ENCODE peak calls at places on chromosomes 3 and 15, in five cellular contexts. M, D, N, E and H are unnamed samples.

GRCh38 chr15:42605281-42605744 is 29.9 kb downstream of the STARD9 start:
- DNase-seq in M (no peak), D (no peak), N (peak; percentile 65), E (no peak), H (no peak)

GRCh38 chr15:74293021-74293810 is 57.1 kb downstream of the CCDC33 start:
- DNase-seq in E (no peak), D (no peak), N (no peak), M (no peak), H (no peak)

GRCh38 chr3:161914703-161915102 is 418.1 kb downstream of the OTOL1 start:
- DNase-seq in M (peak; percentile 21), E (no peak), N (peak; percentile 10), D (peak; percentile 20), H (peak; percentile 35)

GRCh38 chr3:57796261-57796660 is 40.2 kb downstream of the SLMAP start:
- DNase-seq in D (no peak), E (no peak), M (no peak), N (no peak), H (no peak)

GRCh38 chr3:38028621-38029361 is 651 bp downstream of the PLCD1 start:
- DNase-seq in M (no peak), E (no peak), D (no peak), N (no peak), H (peak; percentile 30)

GRCh38 chr3:178537123-178537754 is 1.0 kb downstream of the KCNMB2 start:
- DNase-seq in D (no peak), E (no peak), M (no peak), N (peak; percentile 43), H (no peak)

GRCh38 chr3:137709011-137709601 is 55.0 kb upstream of the SOX14 start:
- DNase-seq in M (no peak), E (no peak), N (peak; percentile 27), D (peak; percentile 49), H (peak; percentile 9)

GRCh38 chr15:91426412-91426811 is 326.4 kb downstream of the SV2B start:
- DNase-seq in N (no peak), M (no peak), E (no peak), D (no peak), H (no peak)

GRCh38 chr3:4351164-4351855 is 48.1 kb downstream of the SETMAR start:
- DNase-seq in M (no peak), E (no peak), D (no peak), N (no peak), H (no peak)

GRCh38 chr3:147797095-147797494 is 387.9 kb downstream of the ZIC1 start:
- DNase-seq in E (no peak), M (no peak), N (no peak), D (no peak), H (no peak)

GRCh38 chr15:89089316-89090230 is 1.3 kb downstream of the ABHD2 start:
- DNase-seq in E (no peak), M (no peak), N (no peak), D (no peak), H (no peak)

GRCh38 chr15:89093509-89093908 is 5.3 kb downstream of the ABHD2 start:
- DNase-seq in M (no peak), N (no peak), D (no peak), E (no peak), H (no peak)

GRCh38 chr15:89088605-89089315 is 504 bp downstream of the ABHD2 start:
- DNase-seq in E (no peak), N (peak; percentile 34), M (peak; percentile 14), D (peak; percentile 13), H (no peak)

GRCh38 chr15:89091667-89092220 is 3.5 kb downstream of the ABHD2 start:
- DNase-seq in M (no peak), D (no peak), E (no peak), N (no peak), H (no peak)

DNA sequence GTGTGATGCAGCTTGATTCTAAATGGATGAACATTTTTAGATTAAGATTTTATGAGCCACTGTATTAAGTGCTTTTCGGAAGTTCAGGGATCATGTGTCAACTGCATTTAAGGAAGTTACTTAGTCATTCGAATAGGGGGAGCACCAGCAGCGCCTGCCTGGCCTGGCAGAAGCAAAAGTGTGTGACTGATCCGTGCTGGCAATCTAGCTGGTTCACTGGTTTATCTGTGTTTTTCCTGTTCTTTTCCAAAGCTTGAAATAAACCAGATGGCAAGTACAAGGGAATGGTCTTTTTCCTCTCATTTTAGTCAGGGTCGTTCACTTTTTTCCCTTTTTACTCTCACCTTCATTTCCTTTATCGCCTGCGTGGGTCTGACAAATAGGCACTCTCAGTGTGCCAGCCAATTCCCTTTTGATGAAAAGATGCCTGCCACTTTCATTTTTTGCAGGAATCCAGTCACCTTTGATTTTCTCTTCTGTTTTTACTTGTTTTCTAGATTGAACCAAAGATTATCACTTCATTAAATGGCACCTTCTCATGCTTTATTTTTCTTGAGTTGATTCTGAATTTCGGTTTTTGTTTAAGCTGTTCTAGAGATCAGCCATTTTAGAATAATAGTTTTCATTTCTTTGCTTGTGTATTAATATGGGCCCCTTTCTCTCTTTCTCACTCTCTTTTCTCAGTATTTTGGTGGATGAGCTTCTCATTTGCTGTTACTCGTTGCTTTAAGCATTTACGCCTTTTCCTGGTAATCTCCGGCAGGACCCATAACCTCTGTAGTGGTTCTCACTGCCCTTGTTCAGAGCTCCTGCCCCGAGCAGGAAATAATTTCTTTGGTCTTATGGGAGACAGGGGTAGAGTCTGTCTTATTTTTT is 2.8 kb downstream of the ABHD2 start:
- DNase-seq in M (no peak), E (no peak), D (no peak), N (peak; percentile 73), H (no peak)
- TF ChIP-seq CTCF in M (no peak), E (no peak), D (no peak), N (no peak), H (no peak)

GRCh38 chr3:44989636-44990373 is 13.8 kb downstream of the EXOSC7 start:
- DNase-seq in E (no peak), D (no peak), N (no peak), M (no peak), H (no peak)
- TF ChIP-seq CTCF in E (no peak), D (no peak), N (no peak), M (no peak), H (no peak)

GRCh38 chr3:156174229-156174847 is 54.0 kb downstream of the KCNAB1 start:
- DNase-seq in E (no peak), M (no peak), N (peak; percentile 14), D (no peak), H (no peak)
- TF ChIP-seq CTCF in E (no peak), M (peak; percentile 45), N (peak; percentile 1), D (no peak), H (no peak)

DNA sequence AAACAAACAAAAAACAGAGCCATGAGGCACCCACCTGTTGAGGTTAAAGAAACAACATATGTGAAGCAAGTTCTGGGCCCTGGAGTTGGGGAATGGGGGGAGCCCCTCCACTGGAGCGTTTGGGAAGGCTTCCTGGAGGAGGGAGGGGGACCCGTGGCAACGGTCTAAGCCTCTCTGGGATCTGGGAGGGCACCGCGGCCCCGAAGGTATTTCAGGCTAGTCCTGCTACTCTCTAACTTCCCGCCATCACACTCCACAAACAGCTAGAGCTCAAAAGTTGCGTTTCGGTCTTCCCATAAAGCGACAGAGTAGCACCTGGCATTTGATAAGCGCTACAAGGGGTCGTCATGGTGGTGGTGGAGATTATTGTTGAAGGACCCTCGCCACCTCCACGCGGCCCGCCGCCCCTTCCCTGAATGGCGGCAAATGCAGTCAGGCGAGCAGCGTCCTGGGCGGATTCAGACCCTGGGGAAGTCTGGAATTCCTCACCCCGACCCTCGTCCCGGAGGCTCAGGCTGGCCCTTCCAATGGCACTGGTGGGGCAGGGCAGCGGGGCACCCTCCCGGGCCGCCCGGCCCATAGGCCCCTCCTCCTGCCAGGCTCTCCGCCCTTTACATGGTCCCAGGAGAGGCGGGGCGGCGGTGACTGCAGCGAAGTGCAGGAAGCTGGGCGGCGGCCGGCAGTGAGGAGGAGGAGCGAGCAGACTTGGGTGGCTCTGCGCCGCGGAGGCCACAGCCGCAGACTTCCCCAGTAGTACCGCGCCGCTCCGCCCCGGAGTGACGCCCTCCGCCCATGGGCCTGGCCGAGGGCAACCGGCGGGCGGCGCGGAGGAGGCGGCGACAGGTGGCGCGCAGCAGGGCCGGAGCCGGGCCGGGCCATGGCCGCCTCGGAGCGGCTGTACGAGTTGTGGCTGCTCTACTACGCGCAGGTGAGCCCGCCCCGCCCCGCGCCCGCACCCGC is at the start of gene NBEAL2:
- DNase-seq in M (peak; percentile 81), E (peak; percentile 81), N (peak; percentile 98), D (peak; percentile 92), H (peak; percentile 80)
- TF ChIP-seq CTCF in M (peak; percentile 14), E (no peak), N (no peak), D (no peak), H (peak; percentile 14)

DNA sequence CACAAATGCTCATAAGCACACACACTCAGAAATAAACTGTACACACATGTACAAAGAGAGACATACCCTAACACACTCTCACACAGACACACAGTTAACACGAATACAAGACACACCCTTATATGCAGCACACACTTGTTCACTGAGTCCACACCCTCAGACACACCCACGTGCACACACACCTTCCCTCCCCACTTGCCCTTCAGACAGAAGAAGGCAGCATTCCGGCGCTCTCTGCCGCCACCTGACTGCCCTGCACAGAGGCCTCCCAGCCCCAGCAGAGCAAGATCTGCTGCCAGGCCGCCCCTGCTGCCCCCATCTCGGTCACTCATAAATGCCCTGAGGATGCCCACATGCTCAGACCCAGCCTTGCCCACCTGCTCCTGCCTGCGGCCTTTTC is 71.0 kb downstream of the EPHB3 start:
- DNase-seq in N (no peak), D (no peak), E (no peak), M (no peak), H (no peak)
- TF ChIP-seq CTCF in N (no peak), D (no peak), E (no peak), M (no peak), H (no peak)

GRCh38 chr3:166013073-166013679 is 176.0 kb upstream of the BCHE start:
- DNase-seq in M (no peak), N (peak; percentile 33), D (peak; percentile 41), E (no peak), H (peak; percentile 39)
- TF ChIP-seq CTCF in M (peak; percentile 83), N (peak; percentile 17), D (peak; percentile 70), E (peak; percentile 80), H (peak; percentile 82)

DNA sequence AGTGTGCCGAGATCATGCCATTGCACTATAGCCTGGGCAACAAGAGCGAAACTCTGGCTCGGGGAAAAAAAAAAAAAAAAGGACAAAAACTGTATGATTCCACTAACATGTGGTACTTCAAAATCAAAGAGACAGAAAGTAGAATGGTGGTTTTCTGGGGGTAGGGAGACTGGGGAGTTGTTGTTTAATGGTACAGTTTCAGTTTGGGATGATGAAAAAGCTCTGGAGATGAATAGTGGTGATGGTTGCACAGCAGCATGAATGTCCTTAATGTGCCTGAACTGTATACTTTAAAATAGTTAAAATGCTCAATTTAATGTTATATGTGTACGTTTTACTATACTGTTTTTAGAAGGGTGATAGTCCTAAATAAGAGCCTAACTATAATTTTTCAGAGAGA is 27.4 kb downstream of the RAD51 start:
- DNase-seq in M (no peak), E (no peak), N (no peak), D (no peak), H (no peak)
- TF ChIP-seq CTCF in M (no peak), E (no peak), N (no peak), D (no peak), H (no peak)

DNA sequence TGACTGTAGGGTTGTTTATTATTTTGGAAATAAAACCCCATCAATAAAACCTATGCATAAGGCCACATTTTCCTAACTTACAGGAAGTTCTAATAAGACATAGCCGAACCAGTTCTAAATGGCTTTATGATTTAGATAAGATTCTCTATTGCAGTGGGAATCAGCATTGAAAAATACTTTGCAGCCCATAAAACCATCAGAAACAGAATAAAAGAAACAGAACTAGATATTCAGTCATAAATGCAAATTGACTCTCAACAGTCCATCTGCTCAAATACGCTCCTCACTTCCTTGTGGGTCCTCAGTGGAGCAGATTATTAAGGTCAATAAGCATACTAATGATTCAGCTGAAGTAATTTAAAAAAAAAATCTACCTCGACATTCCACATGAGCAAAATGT is 8.8 kb downstream of the SATB1 start:
- DNase-seq in D (no peak), N (no peak), E (no peak), M (no peak), H (no peak)
- TF ChIP-seq CTCF in D (no peak), N (no peak), E (no peak), M (no peak), H (no peak)